ENCODE peak calls at places on chromosome 22, in five cellular contexts. One of them, this sample, is unnamed.

GRCh38 chr22:20239951-20240773 is 28.0 kb downstream of the RTN4R start:
- DNase-seq in IMR-90: no peak
- DNase-seq in A549: no peak
- DNase-seq in sigmoid colon: no peak
- DNase-seq in left ventricle myocardium inferior: peak; percentile 29
- DNase-seq in this sample: no peak

GRCh38 chr22:37806409-37807338 is 1.1 kb upstream of the GCAT start:
- DNase-seq in IMR-90: peak; percentile 52
- DNase-seq in left ventricle myocardium inferior: no peak
- DNase-seq in A549: no peak
- DNase-seq in sigmoid colon: peak; percentile 75
- DNase-seq in this sample: peak; percentile 31

GRCh38 chr22:46773074-46773473 is 10.6 kb downstream of the TBC1D22A start:
- DNase-seq in left ventricle myocardium inferior: no peak
- DNase-seq in IMR-90: no peak
- DNase-seq in sigmoid colon: no peak
- DNase-seq in A549: no peak
- DNase-seq in this sample: no peak

GRCh38 chr22:46803936-46804335 is 41.5 kb downstream of the TBC1D22A start:
- DNase-seq in left ventricle myocardium inferior: no peak
- DNase-seq in sigmoid colon: peak; percentile 38
- DNase-seq in A549: no peak
- DNase-seq in IMR-90: no peak
- DNase-seq in this sample: no peak

GRCh38 chr22:27775698-27776409 is 25.7 kb downstream of the MN1 start:
- DNase-seq in IMR-90: no peak
- DNase-seq in left ventricle myocardium inferior: no peak
- DNase-seq in sigmoid colon: no peak
- DNase-seq in A549: no peak
- DNase-seq in this sample: no peak

GRCh38 chr22:19800761-19801244 is 40.2 kb downstream of the TBX1 start:
- DNase-seq in A549: no peak
- DNase-seq in IMR-90: peak; percentile 25
- DNase-seq in sigmoid colon: peak; percentile 66
- DNase-seq in left ventricle myocardium inferior: no peak
- DNase-seq in this sample: peak; percentile 26

GRCh38 chr22:46259374-46259773 is 3.8 kb downstream of the PKDREJ start:
- DNase-seq in sigmoid colon: no peak
- DNase-seq in left ventricle myocardium inferior: no peak
- DNase-seq in A549: no peak
- DNase-seq in IMR-90: no peak
- DNase-seq in this sample: no peak

GRCh38 chr22:45291061-45291930 is 6.5 kb downstream of the UPK3A start:
- DNase-seq in left ventricle myocardium inferior: no peak
- DNase-seq in IMR-90: no peak
- DNase-seq in sigmoid colon: no peak
- DNase-seq in A549: no peak
- DNase-seq in this sample: no peak

GRCh38 chr22:24060375-24060788 is 49.3 kb downstream of the CABIN1 start:
- DNase-seq in sigmoid colon: no peak
- DNase-seq in IMR-90: peak; percentile 96
- DNase-seq in left ventricle myocardium inferior: no peak
- DNase-seq in A549: no peak
- DNase-seq in this sample: peak; percentile 94

GRCh38 chr22:42077486-42078125 is 1.9 kb upstream of the SMDT1 start:
- DNase-seq in left ventricle myocardium inferior: no peak
- DNase-seq in IMR-90: no peak
- DNase-seq in A549: no peak
- DNase-seq in sigmoid colon: no peak
- DNase-seq in this sample: no peak

GRCh38 chr22:21646608-21647590 is 4.8 kb downstream of the SDF2L1 start:
- DNase-seq in left ventricle myocardium inferior: peak; percentile 67
- DNase-seq in sigmoid colon: peak; percentile 85
- DNase-seq in IMR-90: peak; percentile 74
- DNase-seq in A549: peak; percentile 72
- DNase-seq in this sample: peak; percentile 32

GRCh38 chr22:28604961-28605360 is 74.7 kb downstream of the TTC28 start:
- DNase-seq in A549: no peak
- DNase-seq in left ventricle myocardium inferior: no peak
- DNase-seq in IMR-90: peak; percentile 17
- DNase-seq in sigmoid colon: no peak
- DNase-seq in this sample: no peak

GRCh38 chr22:38820021-38820420 is 23.8 kb downstream of the NPTXR start:
- DNase-seq in A549: no peak
- DNase-seq in sigmoid colon: no peak
- DNase-seq in left ventricle myocardium inferior: no peak
- DNase-seq in IMR-90: no peak
- DNase-seq in this sample: no peak

GRCh38 chr22:46381731-46382130 is 46.2 kb downstream of the TRMU start:
- DNase-seq in sigmoid colon: no peak
- DNase-seq in left ventricle myocardium inferior: no peak
- DNase-seq in IMR-90: no peak
- DNase-seq in A549: no peak
- DNase-seq in this sample: no peak

GRCh38 chr22:45154383-45154782 is 9.3 kb upstream of the NUP50 start:
- DNase-seq in A549: no peak
- DNase-seq in IMR-90: peak; percentile 67
- DNase-seq in left ventricle myocardium inferior: no peak
- DNase-seq in sigmoid colon: no peak
- DNase-seq in this sample: peak; percentile 48

GRCh38 chr22:39252461-39253391 is 7.9 kb upstream of the PDGFB start:
- DNase-seq in sigmoid colon: no peak
- DNase-seq in left ventricle myocardium inferior: no peak
- DNase-seq in IMR-90: peak; percentile 25
- DNase-seq in A549: no peak
- DNase-seq in this sample: no peak

GRCh38 chr22:35846804-35847203 is 129.1 kb downstream of the APOL5 start:
- DNase-seq in IMR-90: no peak
- DNase-seq in left ventricle myocardium inferior: no peak
- DNase-seq in sigmoid colon: no peak
- DNase-seq in A549: no peak
- DNase-seq in this sample: no peak
- TF ChIP-seq CTCF in IMR-90: no peak
- TF ChIP-seq CTCF in left ventricle myocardium inferior: no peak
- TF ChIP-seq CTCF in sigmoid colon: no peak
- TF ChIP-seq CTCF in A549: no peak
- TF ChIP-seq CTCF in this sample: no peak

DNA sequence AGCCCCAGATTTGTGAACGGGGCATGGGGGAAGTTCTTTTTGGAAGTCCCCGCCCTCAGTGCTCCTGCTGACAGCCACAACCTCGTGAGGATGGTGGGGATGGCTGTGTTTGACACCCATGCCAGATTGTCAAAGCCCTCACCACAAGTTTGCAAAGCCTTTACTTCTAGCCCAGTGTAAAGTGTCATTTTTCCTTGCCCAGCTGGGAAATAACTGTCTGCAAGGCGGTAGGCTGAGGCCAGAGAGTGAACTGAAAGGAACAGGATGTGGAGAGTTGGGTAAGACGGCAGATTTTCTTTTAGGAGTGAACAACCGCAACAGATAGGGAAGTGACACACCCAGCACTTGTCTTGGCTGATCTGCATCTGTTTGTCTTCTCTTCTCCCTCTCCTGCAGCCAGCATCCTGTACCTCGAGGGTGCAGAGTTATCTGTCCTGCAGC is 13.6 kb downstream of the IL17RA start:
- DNase-seq in A549: no peak
- DNase-seq in IMR-90: no peak
- DNase-seq in left ventricle myocardium inferior: no peak
- DNase-seq in sigmoid colon: peak; percentile 69
- DNase-seq in this sample: no peak
- H3K4me3 ChIP-seq in A549: no peak overlapping the region
- H3K4me3 ChIP-seq in IMR-90: no peak overlapping the region
- H3K4me3 ChIP-seq in left ventricle myocardium inferior: no peak overlapping the region
- H3K4me3 ChIP-seq in sigmoid colon: no peak overlapping the region
- H3K4me3 ChIP-seq in this sample: no peak overlapping the region

GRCh38 chr22:26313291-26313690 is 115.8 kb upstream of the ASPHD2 start:
- DNase-seq in A549: no peak
- DNase-seq in sigmoid colon: no peak
- DNase-seq in left ventricle myocardium inferior: no peak
- DNase-seq in IMR-90: no peak
- DNase-seq in this sample: no peak
- TF ChIP-seq CTCF in A549: no peak
- TF ChIP-seq CTCF in sigmoid colon: no peak
- TF ChIP-seq CTCF in left ventricle myocardium inferior: no peak
- TF ChIP-seq CTCF in IMR-90: no peak
- TF ChIP-seq CTCF in this sample: no peak

GRCh38 chr22:40817737-40818136 is 1.4 kb downstream of the SLC25A17 start:
- DNase-seq in A549: no peak
- DNase-seq in sigmoid colon: no peak
- DNase-seq in IMR-90: no peak
- DNase-seq in left ventricle myocardium inferior: no peak
- DNase-seq in this sample: no peak
- H3K4me3 ChIP-seq in A549: peak overlapping the region; percentile 93
- H3K4me3 ChIP-seq in sigmoid colon: peak overlapping the region; percentile 88
- H3K4me3 ChIP-seq in IMR-90: no peak overlapping the region
- H3K4me3 ChIP-seq in left ventricle myocardium inferior: peak overlapping the region; percentile 91
- H3K4me3 ChIP-seq in this sample: peak overlapping the region; percentile 97

GRCh38 chr22:36358533-36359171 is 29.1 kb downstream of the MYH9 start:
- DNase-seq in IMR-90: no peak
- DNase-seq in left ventricle myocardium inferior: no peak
- DNase-seq in sigmoid colon: peak; percentile 86
- DNase-seq in A549: no peak
- DNase-seq in this sample: no peak
- TF ChIP-seq CTCF in IMR-90: no peak
- TF ChIP-seq CTCF in left ventricle myocardium inferior: no peak
- TF ChIP-seq CTCF in sigmoid colon: no peak
- TF ChIP-seq CTCF in A549: no peak
- TF ChIP-seq CTCF in this sample: no peak

DNA sequence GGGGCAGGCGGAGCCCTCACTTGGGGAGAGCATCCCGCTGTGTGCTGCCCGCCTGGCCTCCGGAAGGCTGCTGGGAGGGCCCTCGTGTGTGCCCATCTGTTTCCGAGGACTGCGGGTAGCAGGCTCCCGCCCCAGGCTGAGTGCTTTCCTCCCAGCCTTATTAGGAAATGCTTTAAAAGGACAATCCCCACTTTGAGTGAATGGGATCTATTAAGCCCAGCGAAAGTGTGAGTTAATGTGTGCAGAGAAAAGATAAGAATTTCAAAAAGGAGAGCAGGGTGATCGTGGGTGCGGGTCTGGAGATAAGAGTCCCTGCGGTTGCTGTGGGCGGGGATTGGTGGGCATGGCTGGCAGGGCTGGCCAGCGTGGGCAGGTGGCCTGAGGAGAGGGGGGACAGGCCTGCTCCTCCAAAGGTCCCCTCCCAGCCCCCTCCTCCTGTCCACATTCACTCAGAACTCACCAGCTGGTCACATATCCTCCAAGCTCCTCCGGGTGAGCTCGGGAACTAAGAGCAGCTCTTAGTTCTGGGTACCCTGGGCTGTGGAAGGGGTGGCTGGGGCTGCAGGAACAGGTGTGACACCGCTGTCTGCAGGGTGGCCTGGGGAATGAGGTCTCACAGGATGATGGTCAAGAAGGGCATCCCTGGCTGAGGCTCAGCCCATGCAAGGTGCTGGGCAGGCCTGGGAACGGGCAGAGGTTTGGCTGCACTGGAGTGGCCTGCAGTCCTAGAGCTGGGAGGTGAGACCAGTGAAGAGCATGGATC is 1260.3 kb downstream of the BRD1 start:
- DNase-seq in left ventricle myocardium inferior: no peak
- DNase-seq in IMR-90: no peak
- DNase-seq in sigmoid colon: no peak
- DNase-seq in A549: no peak
- DNase-seq in this sample: no peak
- H3K4me3 ChIP-seq in left ventricle myocardium inferior: no peak overlapping the region
- H3K4me3 ChIP-seq in IMR-90: no peak overlapping the region
- H3K4me3 ChIP-seq in sigmoid colon: no peak overlapping the region
- H3K4me3 ChIP-seq in A549: no peak overlapping the region
- H3K4me3 ChIP-seq in this sample: no peak overlapping the region

GRCh38 chr22:29784451-29785361 is 17.5 kb downstream of the UQCR10 start:
- DNase-seq in sigmoid colon: no peak
- DNase-seq in A549: no peak
- DNase-seq in left ventricle myocardium inferior: peak; percentile 38
- DNase-seq in IMR-90: peak; percentile 18
- DNase-seq in this sample: no peak
- TF ChIP-seq CTCF in sigmoid colon: no peak
- TF ChIP-seq CTCF in A549: no peak
- TF ChIP-seq CTCF in left ventricle myocardium inferior: no peak
- TF ChIP-seq CTCF in IMR-90: no peak
- TF ChIP-seq CTCF in this sample: no peak

GRCh38 chr22:31241200-31241599 is 29.1 kb downstream of the LIMK2 start:
- DNase-seq in sigmoid colon: no peak
- DNase-seq in A549: no peak
- DNase-seq in left ventricle myocardium inferior: no peak
- DNase-seq in IMR-90: peak; percentile 26
- DNase-seq in this sample: peak; percentile 30

GRCh38 chr22:31240011-31240410 is 27.9 kb downstream of the LIMK2 start:
- DNase-seq in IMR-90: peak; percentile 63
- DNase-seq in left ventricle myocardium inferior: no peak
- DNase-seq in A549: no peak
- DNase-seq in sigmoid colon: no peak
- DNase-seq in this sample: peak; percentile 44

GRCh38 chr22:31235076-31235475 is 23.0 kb downstream of the LIMK2 start:
- DNase-seq in A549: no peak
- DNase-seq in IMR-90: no peak
- DNase-seq in sigmoid colon: no peak
- DNase-seq in left ventricle myocardium inferior: no peak
- DNase-seq in this sample: no peak

GRCh38 chr22:31241936-31242335 is 29.8 kb downstream of the LIMK2 start:
- DNase-seq in A549: no peak
- DNase-seq in left ventricle myocardium inferior: no peak
- DNase-seq in sigmoid colon: no peak
- DNase-seq in IMR-90: peak; percentile 90
- DNase-seq in this sample: peak; percentile 91

DNA sequence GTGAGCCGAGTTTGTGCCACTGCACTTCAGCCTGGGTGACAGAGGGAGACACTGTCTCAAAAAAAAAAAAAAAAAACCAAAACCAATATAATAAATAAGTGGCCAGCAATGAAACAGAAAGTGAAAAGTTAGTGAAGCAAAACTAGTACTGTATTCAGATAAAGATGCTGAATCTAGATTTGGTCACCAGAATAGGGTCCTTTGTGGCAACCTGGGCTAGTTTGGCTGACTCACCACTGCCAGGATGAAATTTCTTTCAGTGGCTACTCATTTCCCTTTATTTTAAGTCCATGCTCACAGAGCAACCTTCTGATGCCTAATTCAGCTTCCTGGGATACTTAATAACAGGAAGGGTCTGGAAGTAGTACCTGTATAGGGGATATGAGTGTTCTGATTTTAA is 26.0 kb downstream of the LIMK2 start:
- DNase-seq in IMR-90: no peak
- DNase-seq in left ventricle myocardium inferior: no peak
- DNase-seq in A549: no peak
- DNase-seq in sigmoid colon: no peak
- DNase-seq in this sample: no peak
- H3K4me3 ChIP-seq in IMR-90: no peak overlapping the region
- H3K4me3 ChIP-seq in left ventricle myocardium inferior: no peak overlapping the region
- H3K4me3 ChIP-seq in A549: no peak overlapping the region
- H3K4me3 ChIP-seq in sigmoid colon: no peak overlapping the region
- H3K4me3 ChIP-seq in this sample: no peak overlapping the region

This sample was measured in astrocyte.